ENCODE peak calls at places on chromosomes 7 and 10, in seven cellular contexts. A is neural crest cell; S is fibroblast of lung; M is fibroblast of pulmonary artery; Q is BJ; J is KBM-7; C is activated CD8-positive, alpha-beta memory T cell treated with anti-CD3 and anti-CD28 coated beads for 4 hours. V is an unnamed sample.

GRCh38 chr10:84138478-84139125 is 707 bp upstream of the GHITM start:
- DNase-seq in A (peak), S (peak), M (no peak), Q (no peak), J (peak), C (peak), V (peak)

GRCh38 chr10:49325131-49325915 is 26.4 kb downstream of the C10orf71 start:
- DNase-seq in A (no peak), S (no peak), M (no peak), Q (no peak), J (no peak), C (no peak), V (no peak)

GRCh38 chr10:129704225-129704624 is 237.2 kb downstream of the MGMT start:
- DNase-seq in A (peak), S (no peak), M (no peak), Q (no peak), J (no peak), C (no peak), V (no peak)

GRCh38 chr7:519429-519973 is at the start of gene PDGFA:
- DNase-seq in A (no peak), S (peak), M (peak), Q (no peak), J (no peak), C (no peak), V (peak)

GRCh38 chr7:92622680-92623079 is 32.5 kb upstream of the FAM133B start:
- DNase-seq in A (no peak), S (no peak), M (no peak), Q (no peak), J (no peak), C (no peak), V (no peak)

GRCh38 chr7:179209-179681 is 13.1 kb upstream of the FAM20C start:
- DNase-seq in A (no peak), S (no peak), M (no peak), Q (no peak), J (no peak), C (no peak), V (no peak)

GRCh38 chr7:337567-337951 is 47.6 kb downstream of the FOXL3 start:
- DNase-seq in A (no peak), S (no peak), M (no peak), Q (no peak), J (no peak), C (no peak), V (no peak)

GRCh38 chr7:2726316-2727018 is 38.5 kb downstream of the AMZ1 start:
- DNase-seq in A (no peak), S (no peak), M (no peak), Q (no peak), J (no peak), C (no peak), V (no peak)

GRCh38 chr7:105198223-105198622 is 184.2 kb downstream of the KMT2E start:
- DNase-seq in A (no peak), S (peak), M (peak), Q (peak), J (no peak), C (no peak), V (no peak)

GRCh38 chr10:62433181-62433692 is 59.1 kb downstream of the ZNF365 start:
- DNase-seq in A (no peak), S (peak), M (peak), Q (peak), J (no peak), C (peak), V (peak)

GRCh38 chr10:43035785-43036184 is 41.1 kb upstream of the RET start:
- DNase-seq in A (no peak), S (no peak), M (no peak), Q (no peak), J (no peak), C (no peak), V (no peak)

GRCh38 chr7:43463401-43463980 is 119.4 kb upstream of the STK17A start:
- DNase-seq in A (no peak), S (no peak), M (no peak), Q (no peak), J (no peak), C (no peak), V (no peak)

GRCh38 chr10:4865945-4866661 is 40.1 kb downstream of the AKR1E2 start:
- DNase-seq in A (no peak), S (no peak), M (peak), Q (no peak), J (no peak), C (no peak), V (peak)

GRCh38 chr10:63554666-63555065 is 33.5 kb downstream of the REEP3 start:
- DNase-seq in A (no peak), S (peak), M (peak), Q (peak), J (peak), C (peak), V (no peak)

GRCh38 chr7:69025249-69025648 is 573.0 kb upstream of the AUTS2 start:
- DNase-seq in A (no peak), S (no peak), M (no peak), Q (no peak), J (no peak), C (no peak), V (no peak)

GRCh38 chr10:44161196-44161595 is 223.7 kb downstream of the CXCL12 start:
- DNase-seq in A (no peak), S (no peak), M (no peak), Q (no peak), J (no peak), C (no peak), V (no peak)

GRCh38 chr7:46651070-46651469 is 730.0 kb upstream of the IGFBP3 start:
- DNase-seq in A (no peak), S (no peak), M (no peak), Q (no peak), J (no peak), C (no peak), V (no peak)

GRCh38 chr7:109178342-109178741 is 608.7 kb downstream of the DNAJB9 start:
- DNase-seq in A (no peak), S (no peak), M (no peak), Q (no peak), J (no peak), C (no peak), V (no peak)

GRCh38 chr10:70132098-70133029 is at the start of gene AIFM2:
- DNase-seq in A (peak), S (peak), M (peak), Q (no peak), J (peak), C (no peak), V (peak)

GRCh38 chr7:82572195-82572880 is 128.8 kb upstream of the CACNA2D1 start:
- DNase-seq in A (peak), S (peak), M (peak), Q (peak), J (peak), C (peak), V (peak)

GRCh38 chr10:43949351-43949750 is 300.7 kb upstream of the ZNF32 start:
- DNase-seq in A (no peak), S (no peak), M (peak), Q (no peak), J (no peak), C (no peak), V (no peak)

GRCh38 chr7:117273325-117274292 is 49.2 kb downstream of the WNT2 start:
- DNase-seq in A (no peak), S (no peak), M (no peak), Q (no peak), J (no peak), C (no peak), V (no peak)

GRCh38 chr7:11210374-11210773 is 236.7 kb downstream of the PHF14 start:
- DNase-seq in A (no peak), S (no peak), M (no peak), Q (no peak), J (no peak), C (no peak), V (no peak)

GRCh38 chr7:151459726-151460473 is 20.0 kb upstream of the CRYGN start:
- DNase-seq in A (peak), S (peak), M (peak), Q (peak), J (no peak), C (no peak), V (no peak)

GRCh38 chr10:13491747-13492360 is 37.0 kb downstream of the BEND7 start:
- DNase-seq in A (no peak), S (no peak), M (no peak), Q (no peak), J (no peak), C (no peak), V (no peak)

GRCh38 chr10:1368772-1369171 is 312.6 kb downstream of the WDR37 start:
- DNase-seq in A (peak), S (peak), M (no peak), Q (no peak), J (peak), C (no peak), V (peak)

GRCh38 chr7:121331574-121331973 is 2.8 kb downstream of the WNT16 start:
- DNase-seq in A (no peak), S (no peak), M (no peak), Q (no peak), J (no peak), C (no peak), V (no peak)

GRCh38 chr10:93746844-93747284 is 10.9 kb upstream of the LGI1 start:
- DNase-seq in A (no peak), S (peak), M (peak), Q (peak), J (no peak), C (no peak), V (peak)

GRCh38 chr7:2048006-2048405 is 184.7 kb downstream of the MAD1L1 start:
- DNase-seq in A (no peak), S (no peak), M (no peak), Q (no peak), J (no peak), C (no peak), V (no peak)